ENCODE peak calls at places on chromosome 10, in seven cellular contexts. One of them, this sample, is unnamed.

GRCh38 chr10:6351540-6351939 is 148.8 kb downstream of the PFKFB3 start:
- DNase-seq in CD4-positive, alpha-beta T cell: no peak
- DNase-seq in choroid plexus epithelial cell: no peak
- DNase-seq in CD8-positive, alpha-beta T cell: no peak
- DNase-seq in A549: no peak
- DNase-seq in neural progenitor cell: no peak
- DNase-seq in foreskin fibroblast: no peak
- DNase-seq in this sample: no peak

GRCh38 chr10:129223363-129223762 is 243.7 kb upstream of the MGMT start:
- DNase-seq in CD4-positive, alpha-beta T cell: no peak
- DNase-seq in choroid plexus epithelial cell: no peak
- DNase-seq in CD8-positive, alpha-beta T cell: no peak
- DNase-seq in A549: no peak
- DNase-seq in neural progenitor cell: no peak
- DNase-seq in foreskin fibroblast: no peak
- DNase-seq in this sample: no peak

GRCh38 chr10:48446785-48447184 is 140.3 kb downstream of the MAPK8 start:
- DNase-seq in CD4-positive, alpha-beta T cell: no peak
- DNase-seq in choroid plexus epithelial cell: no peak
- DNase-seq in CD8-positive, alpha-beta T cell: no peak
- DNase-seq in A549: no peak
- DNase-seq in neural progenitor cell: no peak
- DNase-seq in foreskin fibroblast: no peak
- DNase-seq in this sample: no peak

GRCh38 chr10:15300697-15301096 is 70.4 kb downstream of the FAM171A1 start:
- DNase-seq in CD4-positive, alpha-beta T cell: no peak
- DNase-seq in choroid plexus epithelial cell: no peak
- DNase-seq in CD8-positive, alpha-beta T cell: no peak
- DNase-seq in A549: no peak
- DNase-seq in neural progenitor cell: no peak
- DNase-seq in foreskin fibroblast: no peak
- DNase-seq in this sample: no peak

GRCh38 chr10:130913844-130914243 is 397.7 kb downstream of the TCERG1L start:
- DNase-seq in CD4-positive, alpha-beta T cell: no peak
- DNase-seq in choroid plexus epithelial cell: no peak
- DNase-seq in CD8-positive, alpha-beta T cell: no peak
- DNase-seq in A549: no peak
- DNase-seq in neural progenitor cell: no peak
- DNase-seq in foreskin fibroblast: no peak
- DNase-seq in this sample: no peak

GRCh38 chr10:34681933-34682332 is 133.2 kb downstream of the PARD3 start:
- DNase-seq in CD4-positive, alpha-beta T cell: no peak
- DNase-seq in choroid plexus epithelial cell: no peak
- DNase-seq in CD8-positive, alpha-beta T cell: no peak
- DNase-seq in A549: no peak
- DNase-seq in neural progenitor cell: no peak
- DNase-seq in foreskin fibroblast: no peak
- DNase-seq in this sample: no peak

GRCh38 chr10:50851884-50852671 is 33.3 kb downstream of the A1CF start:
- DNase-seq in CD4-positive, alpha-beta T cell: no peak
- DNase-seq in choroid plexus epithelial cell: no peak
- DNase-seq in CD8-positive, alpha-beta T cell: no peak
- DNase-seq in A549: no peak
- DNase-seq in neural progenitor cell: no peak
- DNase-seq in foreskin fibroblast: no peak
- DNase-seq in this sample: no peak

GRCh38 chr10:126088144-126088543 is 191.8 kb downstream of the FANK1 start:
- DNase-seq in CD4-positive, alpha-beta T cell: no peak
- DNase-seq in choroid plexus epithelial cell: peak; percentile 78
- DNase-seq in CD8-positive, alpha-beta T cell: no peak
- DNase-seq in A549: no peak
- DNase-seq in neural progenitor cell: no peak
- DNase-seq in foreskin fibroblast: peak; percentile 54
- DNase-seq in this sample: no peak

GRCh38 chr10:70744617-70745138 is 40.5 kb downstream of the TBATA start:
- DNase-seq in CD4-positive, alpha-beta T cell: no peak
- DNase-seq in choroid plexus epithelial cell: no peak
- DNase-seq in CD8-positive, alpha-beta T cell: no peak
- DNase-seq in A549: no peak
- DNase-seq in neural progenitor cell: no peak
- DNase-seq in foreskin fibroblast: no peak
- DNase-seq in this sample: no peak

GRCh38 chr10:70984986-70985719 is 96.8 kb upstream of the PCBD1 start:
- DNase-seq in CD4-positive, alpha-beta T cell: no peak
- DNase-seq in choroid plexus epithelial cell: no peak
- DNase-seq in CD8-positive, alpha-beta T cell: no peak
- DNase-seq in A549: no peak
- DNase-seq in neural progenitor cell: no peak
- DNase-seq in foreskin fibroblast: no peak
- DNase-seq in this sample: no peak

GRCh38 chr10:80197972-80198591 is 7.3 kb downstream of the ANXA11 start:
- DNase-seq in CD4-positive, alpha-beta T cell: no peak
- DNase-seq in choroid plexus epithelial cell: no peak
- DNase-seq in CD8-positive, alpha-beta T cell: no peak
- DNase-seq in A549: no peak
- DNase-seq in neural progenitor cell: no peak
- DNase-seq in foreskin fibroblast: no peak
- DNase-seq in this sample: no peak

GRCh38 chr10:101367569-101368453 is 13.8 kb downstream of the BTRC start:
- DNase-seq in CD4-positive, alpha-beta T cell: no peak
- DNase-seq in choroid plexus epithelial cell: peak; percentile 80
- DNase-seq in CD8-positive, alpha-beta T cell: no peak
- DNase-seq in A549: peak; percentile 71
- DNase-seq in neural progenitor cell: no peak
- DNase-seq in foreskin fibroblast: peak; percentile 56
- DNase-seq in this sample: no peak

GRCh38 chr10:3806603-3807002 is 21.6 kb upstream of the KLF6 start:
- DNase-seq in CD4-positive, alpha-beta T cell: no peak
- DNase-seq in choroid plexus epithelial cell: peak; percentile 80
- DNase-seq in CD8-positive, alpha-beta T cell: no peak
- DNase-seq in A549: no peak
- DNase-seq in neural progenitor cell: no peak
- DNase-seq in foreskin fibroblast: peak; percentile 94
- DNase-seq in this sample: no peak

GRCh38 chr10:123800299-123800698 is 91.3 kb downstream of the CPXM2 start:
- DNase-seq in CD4-positive, alpha-beta T cell: no peak
- DNase-seq in choroid plexus epithelial cell: no peak
- DNase-seq in CD8-positive, alpha-beta T cell: no peak
- DNase-seq in A549: no peak
- DNase-seq in neural progenitor cell: no peak
- DNase-seq in foreskin fibroblast: no peak
- DNase-seq in this sample: no peak

GRCh38 chr10:43125881-43126731 is 12.1 kb upstream of the CSGALNACT2 start:
- DNase-seq in CD4-positive, alpha-beta T cell: no peak
- DNase-seq in choroid plexus epithelial cell: no peak
- DNase-seq in CD8-positive, alpha-beta T cell: no peak
- DNase-seq in A549: no peak
- DNase-seq in neural progenitor cell: no peak
- DNase-seq in foreskin fibroblast: no peak
- DNase-seq in this sample: no peak

GRCh38 chr10:90939125-90939524 is 18.2 kb upstream of the ANKRD1 start:
- DNase-seq in CD4-positive, alpha-beta T cell: no peak
- DNase-seq in choroid plexus epithelial cell: no peak
- DNase-seq in CD8-positive, alpha-beta T cell: no peak
- DNase-seq in A549: no peak
- DNase-seq in neural progenitor cell: no peak
- DNase-seq in foreskin fibroblast: no peak
- DNase-seq in this sample: no peak

GRCh38 chr10:130960531-130960930 is 351.0 kb downstream of the TCERG1L start:
- DNase-seq in CD4-positive, alpha-beta T cell: no peak
- DNase-seq in choroid plexus epithelial cell: no peak
- DNase-seq in CD8-positive, alpha-beta T cell: no peak
- DNase-seq in A549: no peak
- DNase-seq in neural progenitor cell: no peak
- DNase-seq in foreskin fibroblast: no peak
- DNase-seq in this sample: no peak

GRCh38 chr10:43075612-43076003 is 1.3 kb upstream of the RET start:
- DNase-seq in CD4-positive, alpha-beta T cell: no peak
- DNase-seq in choroid plexus epithelial cell: no peak
- DNase-seq in CD8-positive, alpha-beta T cell: no peak
- DNase-seq in A549: peak; percentile 72
- DNase-seq in neural progenitor cell: peak; percentile 39
- DNase-seq in foreskin fibroblast: no peak
- DNase-seq in this sample: no peak

GRCh38 chr10:70440296-70441160 is 953 bp downstream of the NODAL start:
- DNase-seq in CD4-positive, alpha-beta T cell: no peak
- DNase-seq in choroid plexus epithelial cell: no peak
- DNase-seq in CD8-positive, alpha-beta T cell: no peak
- DNase-seq in A549: no peak
- DNase-seq in neural progenitor cell: peak; percentile 61
- DNase-seq in foreskin fibroblast: no peak
- DNase-seq in this sample: no peak

GRCh38 chr10:98858525-98858924 is 377.1 kb downstream of the HPSE2 start:
- DNase-seq in CD4-positive, alpha-beta T cell: no peak
- DNase-seq in choroid plexus epithelial cell: peak; percentile 5
- DNase-seq in CD8-positive, alpha-beta T cell: no peak
- DNase-seq in A549: no peak
- DNase-seq in neural progenitor cell: peak; percentile 7
- DNase-seq in foreskin fibroblast: peak; percentile 5
- DNase-seq in this sample: no peak
- TF ChIP-seq CTCF in CD4-positive, alpha-beta T cell: no peak
- TF ChIP-seq CTCF in choroid plexus epithelial cell: no peak
- TF ChIP-seq CTCF in CD8-positive, alpha-beta T cell: no peak
- TF ChIP-seq CTCF in A549: peak; percentile 15
- TF ChIP-seq CTCF in neural progenitor cell: peak; percentile 51
- TF ChIP-seq CTCF in foreskin fibroblast: no peak
- TF ChIP-seq CTCF in this sample: no peak

GRCh38 chr10:67659497-67659896 is 36.5 kb downstream of the CTNNA3 start:
- DNase-seq in CD4-positive, alpha-beta T cell: no peak
- DNase-seq in choroid plexus epithelial cell: no peak
- DNase-seq in CD8-positive, alpha-beta T cell: no peak
- DNase-seq in A549: no peak
- DNase-seq in neural progenitor cell: no peak
- DNase-seq in foreskin fibroblast: no peak
- DNase-seq in this sample: no peak

GRCh38 chr10:67663449-67664087 is 32.4 kb downstream of the CTNNA3 start:
- DNase-seq in CD4-positive, alpha-beta T cell: no peak
- DNase-seq in choroid plexus epithelial cell: no peak
- DNase-seq in CD8-positive, alpha-beta T cell: no peak
- DNase-seq in A549: no peak
- DNase-seq in neural progenitor cell: no peak
- DNase-seq in foreskin fibroblast: no peak
- DNase-seq in this sample: no peak

GRCh38 chr10:67662415-67662814 is 33.6 kb downstream of the CTNNA3 start:
- DNase-seq in CD4-positive, alpha-beta T cell: no peak
- DNase-seq in choroid plexus epithelial cell: no peak
- DNase-seq in CD8-positive, alpha-beta T cell: no peak
- DNase-seq in A549: no peak
- DNase-seq in neural progenitor cell: no peak
- DNase-seq in foreskin fibroblast: no peak
- DNase-seq in this sample: no peak

DNA sequence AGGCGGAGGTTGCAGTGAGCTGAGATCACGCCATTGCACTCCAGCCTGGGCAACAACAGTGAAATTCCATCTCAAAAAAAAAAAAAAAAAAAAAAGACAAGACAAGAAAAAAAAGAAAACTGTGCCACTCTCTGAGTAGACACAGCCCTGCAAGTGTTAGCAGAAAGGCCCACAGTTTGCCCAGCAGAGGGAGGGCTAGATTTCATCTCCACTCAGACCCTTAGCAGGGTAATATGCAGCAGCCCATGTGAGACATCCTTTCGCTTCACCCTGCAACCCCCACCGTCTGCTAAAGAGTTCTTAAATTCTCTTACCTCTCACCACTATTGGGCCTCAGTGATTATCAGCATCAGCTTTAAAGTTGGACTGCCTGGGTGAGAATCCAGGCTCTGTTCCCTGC is 38.2 kb downstream of the CTNNA3 start:
- DNase-seq in CD4-positive, alpha-beta T cell: no peak
- DNase-seq in choroid plexus epithelial cell: no peak
- DNase-seq in CD8-positive, alpha-beta T cell: no peak
- DNase-seq in A549: no peak
- DNase-seq in neural progenitor cell: peak; percentile 23
- DNase-seq in foreskin fibroblast: no peak
- DNase-seq in this sample: no peak
- TF ChIP-seq CTCF in CD4-positive, alpha-beta T cell: no peak
- TF ChIP-seq CTCF in choroid plexus epithelial cell: no peak
- TF ChIP-seq CTCF in CD8-positive, alpha-beta T cell: no peak
- TF ChIP-seq CTCF in A549: no peak
- TF ChIP-seq CTCF in neural progenitor cell: peak; percentile 27
- TF ChIP-seq CTCF in foreskin fibroblast: no peak
- TF ChIP-seq CTCF in this sample: no peak

GRCh38 chr10:58820386-58820785 is 307.7 kb downstream of the BICC1 start:
- DNase-seq in CD4-positive, alpha-beta T cell: no peak
- DNase-seq in choroid plexus epithelial cell: no peak
- DNase-seq in CD8-positive, alpha-beta T cell: no peak
- DNase-seq in A549: no peak
- DNase-seq in neural progenitor cell: no peak
- DNase-seq in foreskin fibroblast: no peak
- DNase-seq in this sample: no peak

GRCh38 chr10:58820862-58821559 is 308.3 kb downstream of the BICC1 start:
- DNase-seq in CD4-positive, alpha-beta T cell: no peak
- DNase-seq in choroid plexus epithelial cell: peak; percentile 64
- DNase-seq in CD8-positive, alpha-beta T cell: no peak
- DNase-seq in A549: no peak
- DNase-seq in neural progenitor cell: no peak
- DNase-seq in foreskin fibroblast: peak; percentile 60
- DNase-seq in this sample: no peak

GRCh38 chr10:58823983-58824382 is 311.3 kb downstream of the BICC1 start:
- DNase-seq in CD4-positive, alpha-beta T cell: no peak
- DNase-seq in choroid plexus epithelial cell: no peak
- DNase-seq in CD8-positive, alpha-beta T cell: no peak
- DNase-seq in A549: no peak
- DNase-seq in neural progenitor cell: no peak
- DNase-seq in foreskin fibroblast: no peak
- DNase-seq in this sample: no peak

GRCh38 chr10:58817499-58817898 is 304.8 kb downstream of the BICC1 start:
- DNase-seq in CD4-positive, alpha-beta T cell: no peak
- DNase-seq in choroid plexus epithelial cell: peak; percentile 78
- DNase-seq in CD8-positive, alpha-beta T cell: no peak
- DNase-seq in A549: no peak
- DNase-seq in neural progenitor cell: no peak
- DNase-seq in foreskin fibroblast: peak; percentile 45
- DNase-seq in this sample: no peak

GRCh38 chr10:58818889-58819288 is 306.2 kb downstream of the BICC1 start:
- DNase-seq in CD4-positive, alpha-beta T cell: no peak
- DNase-seq in choroid plexus epithelial cell: peak; percentile 96
- DNase-seq in CD8-positive, alpha-beta T cell: no peak
- DNase-seq in A549: no peak
- DNase-seq in neural progenitor cell: no peak
- DNase-seq in foreskin fibroblast: peak; percentile 67
- DNase-seq in this sample: peak; percentile 62
- TF ChIP-seq CTCF in CD4-positive, alpha-beta T cell: no peak
- TF ChIP-seq CTCF in choroid plexus epithelial cell: peak; percentile 29
- TF ChIP-seq CTCF in CD8-positive, alpha-beta T cell: no peak
- TF ChIP-seq CTCF in A549: peak; percentile 40
- TF ChIP-seq CTCF in neural progenitor cell: no peak
- TF ChIP-seq CTCF in foreskin fibroblast: no peak
- TF ChIP-seq CTCF in this sample: peak; percentile 10

DNA sequence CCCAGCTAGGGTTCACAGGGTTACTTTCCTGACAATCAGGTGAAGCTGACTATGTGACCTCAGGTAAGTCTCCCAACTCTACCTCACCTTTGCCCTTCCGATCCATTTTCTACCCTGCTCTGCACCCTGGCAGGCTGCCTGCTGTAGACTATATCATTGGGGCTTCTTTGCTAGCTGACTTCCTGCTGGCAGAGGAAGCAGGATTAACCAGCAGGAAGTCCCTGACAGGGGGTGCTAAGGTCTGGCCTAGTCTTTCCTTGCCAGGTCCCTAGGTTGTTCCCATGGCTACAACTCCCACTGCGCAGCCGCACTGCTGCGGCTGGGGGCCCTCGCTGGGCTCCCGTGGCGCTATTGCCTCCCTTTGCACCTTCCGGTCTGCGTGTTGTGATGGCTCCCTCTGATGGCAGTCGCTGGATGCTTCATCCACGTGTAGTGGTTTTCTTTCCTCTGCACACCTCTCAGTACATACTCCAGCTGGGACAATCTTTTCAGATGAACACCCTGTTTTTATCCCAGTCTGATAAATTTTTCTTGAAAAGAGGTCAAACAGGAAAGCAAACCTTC is 365.9 kb downstream of the REEP3 start:
- DNase-seq in CD4-positive, alpha-beta T cell: no peak
- DNase-seq in choroid plexus epithelial cell: peak; percentile 6
- DNase-seq in CD8-positive, alpha-beta T cell: no peak
- DNase-seq in A549: no peak
- DNase-seq in neural progenitor cell: peak; percentile 42
- DNase-seq in foreskin fibroblast: no peak
- DNase-seq in this sample: no peak
- TF ChIP-seq CTCF in CD4-positive, alpha-beta T cell: no peak
- TF ChIP-seq CTCF in choroid plexus epithelial cell: peak; percentile 13
- TF ChIP-seq CTCF in CD8-positive, alpha-beta T cell: no peak
- TF ChIP-seq CTCF in A549: no peak
- TF ChIP-seq CTCF in neural progenitor cell: peak; percentile 49
- TF ChIP-seq CTCF in foreskin fibroblast: no peak
- TF ChIP-seq CTCF in this sample: no peak